ENCODE peak calls at places on chromosome 1, in ten cellular contexts. S, T, Z, O, K, G, M, P, B and U are unnamed samples.

GRCh38 chr1:153984125-153984899 is 1.8 kb downstream of the RAB13 start:
- DNase-seq in S (no peak), T (no peak), Z (no peak), O (no peak), K (no peak), G (no peak), M (no peak), P (no peak), B (no peak), U (no peak)

GRCh38 chr1:1748686-1749321 is 24.6 kb upstream of the CDK11A start:
- DNase-seq in S (no peak), T (no peak), Z (no peak), O (no peak), K (no peak), G (no peak), M (no peak), P (no peak), B (no peak), U (no peak)

GRCh38 chr1:11838349-11839272 is 9.0 kb downstream of the NPPA start:
- DNase-seq in S (peak; percentile 86), T (peak; percentile 68), Z (peak; percentile 76), O (peak; percentile 70), K (peak; percentile 71), G (peak; percentile 34), M (no peak), P (peak; percentile 66), B (peak; percentile 84), U (no peak)

GRCh38 chr1:204417231-204417997 is 5.8 kb upstream of the PPP1R15B start:
- DNase-seq in S (peak; percentile 88), T (no peak), Z (no peak), O (no peak), K (peak; percentile 83), G (no peak), M (peak; percentile 97), P (peak; percentile 100), B (peak; percentile 97), U (peak; percentile 85)

GRCh38 chr1:244388961-244389360 is 62.7 kb downstream of the ADSS2 start:
- DNase-seq in S (no peak), T (no peak), Z (no peak), O (no peak), K (no peak), G (no peak), M (no peak), P (peak; percentile 25), B (no peak), U (no peak)

GRCh38 chr1:61052393-61053280 is 29.7 kb upstream of the NFIA start:
- DNase-seq in S (no peak), T (no peak), Z (no peak), O (no peak), K (no peak), G (no peak), M (no peak), P (no peak), B (no peak), U (no peak)

GRCh38 chr1:47533176-47534039 is 95.6 kb downstream of the FOXD2 start:
- DNase-seq in S (peak; percentile 59), T (no peak), Z (peak; percentile 65), O (no peak), K (no peak), G (peak; percentile 16), M (no peak), P (peak; percentile 90), B (no peak), U (no peak)

GRCh38 chr1:248858891-248859889 is at the start of gene ZNF692:
- DNase-seq in S (peak; percentile 96), T (peak; percentile 92), Z (peak; percentile 92), O (peak; percentile 95), K (peak; percentile 97), G (peak; percentile 94), M (peak; percentile 86), P (peak; percentile 97), B (peak; percentile 95), U (peak; percentile 96)

GRCh38 chr1:16981269-16981849 is 939 bp upstream of the MFAP2 start:
- DNase-seq in S (no peak), T (no peak), Z (no peak), O (no peak), K (no peak), G (no peak), M (peak; percentile 79), P (peak; percentile 96), B (peak; percentile 72), U (no peak)

GRCh38 chr1:44472614-44473262 is 67.7 kb downstream of the RNF220 start:
- DNase-seq in S (no peak), T (no peak), Z (no peak), O (no peak), K (no peak), G (no peak), M (no peak), P (peak; percentile 6), B (no peak), U (no peak)

GRCh38 chr1:38858833-38859560 is 575 bp downstream of the RRAGC start:
- DNase-seq in S (peak; percentile 41), T (peak; percentile 21), Z (no peak), O (peak; percentile 8), K (peak; percentile 43), G (peak; percentile 42), M (no peak), P (peak; percentile 63), B (peak; percentile 72), U (no peak)

GRCh38 chr1:210250665-210250997 is 18.0 kb downstream of the SERTAD4 start:
- DNase-seq in S (no peak), T (no peak), Z (peak; percentile 31), O (no peak), K (peak; percentile 39), G (peak; percentile 27), M (no peak), P (peak; percentile 16), B (no peak), U (no peak)